ENCODE peak calls at places on chromosomes 1 and 21, in seven cellular contexts. F, G, J, A, Q, H and I are unnamed samples.

GRCh38 chr1:89882348-89883029 is 61.7 kb downstream of the LRRC8D start:
- DNase-seq in G (no peak), J (no peak), F (no peak), H (no peak), Q (no peak), A (no peak), I (no peak)

GRCh38 chr1:12088607-12089006 is 25.5 kb downstream of the TNFRSF8 start:
- DNase-seq in J (no peak), A (no peak), F (no peak), G (no peak), Q (peak), H (no peak), I (no peak)

GRCh38 chr1:94000531-94001282 is 91.5 kb upstream of the GCLM start:
- DNase-seq in Q (no peak), J (no peak), H (no peak), A (no peak), F (no peak), G (no peak), I (no peak)

GRCh38 chr1:230173176-230173575 is 106.1 kb downstream of the GALNT2 start:
- DNase-seq in H (no peak), G (no peak), Q (no peak), J (no peak), F (no peak), A (no peak), I (no peak)

GRCh38 chr1:1024421-1025415 is 4.8 kb downstream of the AGRN start:
- DNase-seq in Q (peak), H (no peak), F (peak), G (no peak), A (peak), J (peak), I (peak)

GRCh38 chr1:245155186-245156040 is 628 bp downstream of the KIF26B start:
- DNase-seq in J (peak), H (no peak), Q (no peak), G (peak), F (peak), A (peak), I (peak)

GRCh38 chr1:196387766-196388165 is 220.5 kb downstream of the KCNT2 start:
- DNase-seq in H (no peak), Q (no peak), J (peak), F (no peak), G (no peak), A (peak), I (no peak)

GRCh38 chr1:214899908-214900470 is 182.5 kb upstream of the KCNK2 start:
- DNase-seq in G (no peak), A (peak), Q (no peak), J (peak), F (no peak), H (no peak), I (no peak)

GRCh38 chr1:54716299-54717047 is 812 bp downstream of the TTC4 start:
- DNase-seq in G (no peak), A (peak), J (peak), Q (no peak), H (no peak), F (no peak), I (peak)

GRCh38 chr21:34915364-34915834 is 133.7 kb downstream of the RUNX1 start:
- DNase-seq in J (peak), Q (no peak), H (no peak), G (no peak), F (no peak), A (peak), I (no peak)
- TF ChIP-seq CTCF in J (no peak), Q (no peak), H (no peak), G (no peak), F (no peak), A (no peak), I (no peak)

DNA sequence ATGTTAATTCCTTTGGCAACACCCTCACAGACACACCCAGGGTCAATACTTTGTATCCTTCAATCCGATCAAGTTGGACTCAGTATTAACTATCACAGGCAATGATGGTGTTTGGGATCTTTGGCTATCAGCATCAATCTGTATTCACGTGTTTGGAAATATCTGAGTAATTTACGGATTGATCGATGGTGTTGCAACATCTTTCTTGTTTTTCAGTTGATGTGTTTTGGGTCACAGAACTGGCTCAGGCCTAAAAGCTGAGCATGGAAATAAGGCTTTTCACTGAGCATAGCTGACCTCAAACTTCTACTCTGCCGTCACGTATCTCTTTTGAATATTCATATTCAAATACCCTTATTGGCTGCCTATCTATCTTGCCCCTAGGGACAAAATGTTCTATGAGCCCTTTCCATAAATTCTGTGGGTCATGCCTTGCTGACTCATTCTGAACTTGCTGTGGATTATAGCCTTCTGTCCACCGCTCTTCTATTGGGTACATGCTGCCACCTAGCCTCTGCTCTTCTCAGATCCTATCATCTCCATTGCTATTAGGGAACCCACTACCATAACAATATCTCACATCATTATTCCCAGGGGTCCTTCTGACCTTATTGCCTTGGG is 156.0 kb downstream of the PDE4B start:
- DNase-seq in A (peak), Q (no peak), F (no peak), H (no peak), G (no peak), J (peak), I (peak)
- TF ChIP-seq CTCF in A (peak), Q (no peak), F (no peak), H (no peak), G (no peak), J (peak), I (no peak)

DNA sequence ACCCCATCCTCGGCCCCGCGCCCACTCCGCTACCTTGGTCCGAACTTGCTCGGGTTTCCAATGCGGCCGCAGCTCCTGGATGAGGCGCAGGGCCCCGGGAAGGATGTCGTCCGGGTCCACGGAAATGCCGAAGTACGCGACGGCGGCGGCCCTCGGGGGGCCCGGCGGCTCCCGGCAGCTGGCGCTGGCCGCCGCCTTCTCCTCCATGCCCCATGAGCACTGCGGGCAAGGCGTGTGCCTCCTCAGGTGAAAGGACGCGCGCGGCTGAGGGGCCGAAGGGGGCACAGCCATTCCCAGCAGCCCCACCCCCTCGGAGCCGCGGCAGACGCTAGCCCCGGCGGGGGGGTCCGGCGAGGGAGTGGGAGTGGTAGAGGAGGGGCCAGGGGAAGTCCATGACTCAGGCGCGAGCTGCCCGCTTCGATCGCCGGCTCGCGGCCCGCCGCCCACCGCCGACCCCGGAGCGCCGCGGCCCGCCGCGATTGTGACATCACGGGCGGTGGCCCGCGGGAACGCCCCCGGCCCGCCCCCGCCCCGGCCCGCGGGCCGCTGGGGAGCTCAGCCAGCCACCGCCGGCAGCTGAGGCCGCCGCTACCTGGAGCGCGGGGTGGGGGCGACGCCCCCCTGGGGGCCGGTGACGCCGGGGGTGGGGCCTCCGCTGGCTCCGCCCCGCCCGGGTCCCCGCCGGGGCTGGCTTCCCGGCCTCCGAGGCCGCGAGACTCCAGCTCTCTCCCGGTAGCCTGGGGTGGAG is at the start of gene ETNK2:
- DNase-seq in A (peak), G (peak), J (peak), F (peak), Q (peak), H (peak), I (peak)
- TF ChIP-seq CTCF in A (no peak), G (no peak), J (no peak), F (no peak), Q (no peak), H (no peak), I (no peak)

GRCh38 chr1:38589036-38589435 is 270.5 kb downstream of the RRAGC start:
- DNase-seq in H (peak), J (peak), A (no peak), Q (no peak), G (no peak), F (no peak), I (peak)

GRCh38 chr1:38587734-38588133 is 271.8 kb downstream of the RRAGC start:
- DNase-seq in G (no peak), H (peak), Q (no peak), J (no peak), F (no peak), A (no peak), I (no peak)

GRCh38 chr1:38585971-38586370 is 273.6 kb downstream of the RRAGC start:
- DNase-seq in J (no peak), F (no peak), G (no peak), A (no peak), Q (no peak), H (no peak), I (no peak)

GRCh38 chr1:38585460-38585859 is 274.1 kb downstream of the RRAGC start:
- DNase-seq in Q (no peak), F (no peak), A (no peak), J (no peak), G (no peak), H (no peak), I (no peak)

DNA sequence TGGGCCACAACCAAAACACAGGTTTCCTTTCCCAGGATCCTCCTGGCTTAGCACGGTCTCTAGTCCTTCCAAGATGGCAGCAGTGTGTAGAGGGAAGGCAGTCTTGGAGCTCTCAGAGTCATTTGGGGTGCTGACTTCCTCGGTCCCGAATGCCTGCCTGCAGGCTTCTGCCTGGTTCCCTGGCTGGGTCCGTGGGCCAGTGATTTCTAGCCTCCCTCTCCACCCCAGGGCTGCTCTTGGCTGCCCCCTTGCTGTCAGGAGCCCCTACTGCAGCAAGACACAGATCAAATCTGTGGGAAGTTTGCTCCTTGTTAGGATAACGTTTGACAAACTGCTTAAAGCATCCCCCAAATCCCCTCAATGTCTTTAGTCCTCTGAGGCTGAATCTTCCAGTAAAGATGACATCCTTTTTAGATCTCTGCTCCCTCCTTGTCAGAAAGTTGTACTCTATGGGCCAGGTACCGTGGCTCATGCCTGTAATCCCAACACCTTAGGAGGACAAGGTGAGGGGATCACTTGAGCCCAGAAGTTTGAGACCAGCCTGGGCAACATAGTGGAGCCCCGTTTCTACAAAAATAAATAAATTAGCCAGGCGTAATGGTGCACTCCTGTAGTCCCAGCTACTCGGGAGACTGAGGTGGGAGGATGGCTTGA is 272.5 kb downstream of the RRAGC start:
- DNase-seq in G (peak), F (peak), A (no peak), H (peak), Q (peak), J (peak), I (peak)
- TF ChIP-seq CTCF in G (peak), F (peak), A (peak), H (peak), Q (peak), J (peak), I (peak)

GRCh38 chr1:178498896-178499675 is 2.3 kb upstream of the CLEC20A start:
- DNase-seq in G (no peak), H (no peak), A (no peak), J (no peak), Q (no peak), F (no peak), I (no peak)

GRCh38 chr1:178502330-178502714 is 5.6 kb upstream of the CLEC20A start:
- DNase-seq in G (no peak), F (no peak), H (no peak), A (no peak), J (no peak), Q (no peak), I (no peak)

GRCh38 chr1:178501705-178502329 is 5.1 kb upstream of the CLEC20A start:
- DNase-seq in Q (peak), A (peak), H (peak), F (peak), G (peak), J (peak), I (peak)

GRCh38 chr1:178500936-178501554 is 4.3 kb upstream of the CLEC20A start:
- DNase-seq in F (peak), G (no peak), Q (no peak), H (no peak), A (no peak), J (no peak), I (no peak)

DNA sequence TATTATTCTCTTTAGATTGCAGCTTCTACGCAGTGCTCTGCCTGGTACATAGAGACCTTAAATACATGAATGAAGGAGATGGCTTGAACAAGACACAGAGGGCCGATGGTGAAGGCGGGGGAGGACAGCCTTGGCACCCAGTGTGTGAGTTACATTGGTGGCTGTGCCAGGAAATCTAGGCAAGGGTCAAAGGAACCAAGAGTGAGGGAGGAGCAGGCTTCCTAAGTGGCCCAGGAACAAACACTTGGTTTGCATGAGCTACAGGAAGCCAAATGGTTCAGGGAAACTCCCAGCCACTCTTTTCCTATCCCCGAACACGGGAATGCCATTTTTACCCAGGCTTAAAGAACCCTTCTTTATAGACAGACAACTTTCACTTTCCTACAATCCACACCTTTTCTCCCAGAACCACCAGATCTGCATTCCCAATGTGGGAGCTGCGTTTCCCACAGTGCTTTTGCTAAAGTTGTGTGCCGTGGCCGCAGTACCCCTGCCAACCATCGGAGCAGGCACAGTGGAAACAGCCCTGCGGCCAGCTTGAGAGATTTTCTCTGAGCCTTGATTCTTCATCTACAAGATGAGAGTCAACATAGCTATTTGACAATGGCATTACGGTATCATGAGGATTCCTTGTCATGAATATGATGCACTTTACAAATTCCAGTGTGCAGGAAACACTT is 3.5 kb upstream of the CLEC20A start:
- DNase-seq in J (no peak), A (no peak), H (no peak), Q (no peak), F (no peak), G (no peak), I (no peak)
- TF ChIP-seq CTCF in J (peak), A (peak), H (no peak), Q (peak), F (peak), G (peak), I (peak)

GRCh38 chr1:222561656-222562055 is 13.8 kb upstream of the HHIPL2 start:
- DNase-seq in F (no peak), A (no peak), G (no peak), J (no peak), H (no peak), Q (no peak), I (no peak)
- TF ChIP-seq CTCF in F (no peak), A (no peak), G (peak), J (no peak), H (no peak), Q (no peak), I (peak)